ENCODE peak calls at places on chromosomes 13 and 19, in four cellular contexts. One of them, this sample, is unnamed.

GRCh38 chr19:48558018-48558684 is 6.2 kb downstream of the SULT2B1 start:
- DNase-seq in amniotic epithelial cell: peak
- DNase-seq in AG04449: no peak
- DNase-seq in CD4-positive, alpha-beta T cell: no peak
- DNase-seq in this sample: peak

GRCh38 chr13:40484101-40484800 is 182.2 kb downstream of the FOXO1 start:
- DNase-seq in CD4-positive, alpha-beta T cell: no peak
- DNase-seq in AG04449: no peak
- DNase-seq in amniotic epithelial cell: no peak
- DNase-seq in this sample: no peak

GRCh38 chr19:42323852-42324654 is 1.4 kb upstream of the MEGF8 start:
- DNase-seq in CD4-positive, alpha-beta T cell: no peak
- DNase-seq in AG04449: no peak
- DNase-seq in amniotic epithelial cell: no peak
- DNase-seq in this sample: no peak

GRCh38 chr19:32627714-32628253 is 46.8 kb downstream of the PDCD5 start:
- DNase-seq in CD4-positive, alpha-beta T cell: no peak
- DNase-seq in amniotic epithelial cell: no peak
- DNase-seq in AG04449: no peak
- DNase-seq in this sample: no peak

GRCh38 chr19:35767288-35768081 is 7.9 kb upstream of the ARHGAP33 start:
- DNase-seq in CD4-positive, alpha-beta T cell: no peak
- DNase-seq in amniotic epithelial cell: peak
- DNase-seq in AG04449: no peak
- DNase-seq in this sample: no peak

GRCh38 chr13:42696191-42696590 is 85.2 kb upstream of the FAM216B start:
- DNase-seq in AG04449: no peak
- DNase-seq in CD4-positive, alpha-beta T cell: no peak
- DNase-seq in amniotic epithelial cell: peak
- DNase-seq in this sample: peak

GRCh38 chr13:31945202-31945978 is 86.2 kb upstream of the FRY start:
- DNase-seq in amniotic epithelial cell: peak
- DNase-seq in AG04449: peak
- DNase-seq in CD4-positive, alpha-beta T cell: no peak
- DNase-seq in this sample: peak

GRCh38 chr13:104460553-104460952 is 1394.3 kb upstream of the SLC10A2 start:
- DNase-seq in AG04449: no peak
- DNase-seq in CD4-positive, alpha-beta T cell: no peak
- DNase-seq in amniotic epithelial cell: peak
- DNase-seq in this sample: peak

GRCh38 chr13:110716235-110716505 is 2.7 kb downstream of the ING1 start:
- DNase-seq in AG04449: no peak
- DNase-seq in CD4-positive, alpha-beta T cell: no peak
- DNase-seq in amniotic epithelial cell: no peak
- DNase-seq in this sample: peak

GRCh38 chr19:5436101-5436947 is 18.9 kb upstream of the ZNRF4 start:
- DNase-seq in CD4-positive, alpha-beta T cell: no peak
- DNase-seq in AG04449: peak
- DNase-seq in amniotic epithelial cell: peak
- DNase-seq in this sample: peak

GRCh38 chr13:42812311-42812710 is 30.9 kb downstream of the FAM216B start:
- DNase-seq in CD4-positive, alpha-beta T cell: no peak
- DNase-seq in amniotic epithelial cell: no peak
- DNase-seq in AG04449: no peak
- DNase-seq in this sample: peak

GRCh38 chr19:4172861-4173473 is 9.4 kb downstream of the SIRT6 start:
- DNase-seq in AG04449: no peak
- DNase-seq in CD4-positive, alpha-beta T cell: peak
- DNase-seq in amniotic epithelial cell: peak
- DNase-seq in this sample: peak

GRCh38 chr19:532578-533484 is 1.3 kb downstream of the CDC34 start:
- DNase-seq in amniotic epithelial cell: peak
- DNase-seq in AG04449: no peak
- DNase-seq in CD4-positive, alpha-beta T cell: no peak
- DNase-seq in this sample: peak

GRCh38 chr13:27080018-27080948 is 91.3 kb downstream of the USP12 start:
- DNase-seq in CD4-positive, alpha-beta T cell: no peak
- DNase-seq in AG04449: no peak
- DNase-seq in amniotic epithelial cell: no peak
- DNase-seq in this sample: no peak

GRCh38 chr13:95153647-95154405 is 147.4 kb downstream of the ABCC4 start:
- DNase-seq in CD4-positive, alpha-beta T cell: no peak
- DNase-seq in AG04449: no peak
- DNase-seq in amniotic epithelial cell: peak
- DNase-seq in this sample: peak

GRCh38 chr13:46905249-46905648 is 8.4 kb upstream of the HTR2A start:
- DNase-seq in amniotic epithelial cell: peak
- DNase-seq in AG04449: no peak
- DNase-seq in CD4-positive, alpha-beta T cell: no peak
- DNase-seq in this sample: peak

GRCh38 chr13:44575035-44575434 is 1.1 kb downstream of the TSC22D1 start:
- DNase-seq in CD4-positive, alpha-beta T cell: no peak
- DNase-seq in amniotic epithelial cell: no peak
- DNase-seq in AG04449: no peak
- DNase-seq in this sample: no peak

GRCh38 chr13:39602277-39602613 is 748 bp downstream of the LHFPL6 start:
- DNase-seq in CD4-positive, alpha-beta T cell: no peak
- DNase-seq in AG04449: no peak
- DNase-seq in amniotic epithelial cell: no peak
- DNase-seq in this sample: no peak

GRCh38 chr19:46856062-46857022 is 4.5 kb upstream of the ARHGAP35 start:
- DNase-seq in CD4-positive, alpha-beta T cell: peak
- DNase-seq in amniotic epithelial cell: peak
- DNase-seq in AG04449: peak
- DNase-seq in this sample: peak

GRCh38 chr13:79779761-79780160 is 298.8 kb downstream of the NDFIP2 start:
- DNase-seq in amniotic epithelial cell: peak
- DNase-seq in AG04449: no peak
- DNase-seq in CD4-positive, alpha-beta T cell: no peak
- DNase-seq in this sample: peak

GRCh38 chr19:3178377-3178972 is at the start of gene S1PR4:
- DNase-seq in amniotic epithelial cell: no peak
- DNase-seq in AG04449: no peak
- DNase-seq in CD4-positive, alpha-beta T cell: peak
- DNase-seq in this sample: no peak

GRCh38 chr13:113448545-113448884 is 4.8 kb downstream of the ADPRHL1 start:
- DNase-seq in CD4-positive, alpha-beta T cell: no peak
- DNase-seq in AG04449: no peak
- DNase-seq in amniotic epithelial cell: peak
- DNase-seq in this sample: no peak

GRCh38 chr13:30473675-30474074 is 7.9 kb upstream of the HMGB1 start:
- DNase-seq in amniotic epithelial cell: no peak
- DNase-seq in CD4-positive, alpha-beta T cell: no peak
- DNase-seq in AG04449: no peak
- DNase-seq in this sample: no peak

GRCh38 chr13:106530209-106530906 is 5.1 kb downstream of the EFNB2 start:
- DNase-seq in CD4-positive, alpha-beta T cell: no peak
- DNase-seq in amniotic epithelial cell: no peak
- DNase-seq in AG04449: no peak
- DNase-seq in this sample: peak

GRCh38 chr13:78610381-78610883 is 7.1 kb upstream of the POU4F1 start:
- DNase-seq in AG04449: no peak
- DNase-seq in amniotic epithelial cell: no peak
- DNase-seq in CD4-positive, alpha-beta T cell: no peak
- DNase-seq in this sample: peak

GRCh38 chr19:41528106-41528505 is 47.9 kb upstream of the CEACAM21 start:
- DNase-seq in AG04449: no peak
- DNase-seq in amniotic epithelial cell: no peak
- DNase-seq in CD4-positive, alpha-beta T cell: no peak
- DNase-seq in this sample: no peak

GRCh38 chr19:40116075-40116474 is 25.3 kb upstream of the ZNF780A start:
- DNase-seq in amniotic epithelial cell: no peak
- DNase-seq in CD4-positive, alpha-beta T cell: no peak
- DNase-seq in AG04449: no peak
- DNase-seq in this sample: no peak

GRCh38 chr19:35027851-35028599 is 2.2 kb upstream of the SCN1B start:
- DNase-seq in AG04449: no peak
- DNase-seq in CD4-positive, alpha-beta T cell: no peak
- DNase-seq in amniotic epithelial cell: no peak
- DNase-seq in this sample: peak

GRCh38 chr13:39419866-39420265 is 183.1 kb downstream of the LHFPL6 start:
- DNase-seq in AG04449: no peak
- DNase-seq in amniotic epithelial cell: no peak
- DNase-seq in CD4-positive, alpha-beta T cell: no peak
- DNase-seq in this sample: no peak

GRCh38 chr19:12723643-12724426 is at the start of gene TNPO2:
- DNase-seq in CD4-positive, alpha-beta T cell: peak
- DNase-seq in AG04449: no peak
- DNase-seq in amniotic epithelial cell: peak
- DNase-seq in this sample: peak

GRCh38 chr13:97849305-97849704 is 104.2 kb upstream of the IPO5 start:
- DNase-seq in amniotic epithelial cell: peak
- DNase-seq in AG04449: no peak
- DNase-seq in CD4-positive, alpha-beta T cell: no peak
- DNase-seq in this sample: peak